ENCODE peak calls at places on chromosomes 7 and 10, in seven cellular contexts. T is ELR, E is vagina, P is T-helper 2 cell, M is psoas muscle, D is hypothalamus, X is cerebellar nuclear complex. W is an unnamed sample.

GRCh38 chr7:70334883-70335282 is 736.6 kb downstream of the AUTS2 start:
- DNase-seq in P (no peak), T (no peak), M (no peak), E (no peak), D (no peak), X (no peak), W (no peak)

GRCh38 chr7:85851571-85852193 is 664.8 kb upstream of the SEMA3D start:
- DNase-seq in D (no peak), X (no peak), E (no peak), M (no peak), P (no peak), T (peak; percentile 40), W (no peak)

GRCh38 chr10:94673614-94674321 is 9.8 kb upstream of the CYP2C18 start:
- DNase-seq in D (no peak), E (no peak), X (no peak), T (peak; percentile 27), M (no peak), P (no peak), W (no peak)

GRCh38 chr10:33653584-33654367 is 319.3 kb upstream of the NRP1 start:
- DNase-seq in D (no peak), E (no peak), X (no peak), T (peak; percentile 56), M (no peak), P (no peak), W (no peak)

GRCh38 chr7:103989200-103989784 is at the start of gene RELN:
- DNase-seq in P (no peak), M (no peak), X (no peak), D (no peak), E (no peak), T (peak; percentile 36), W (no peak)

GRCh38 chr7:43040461-43040860 is 72.0 kb upstream of the HECW1 start:
- DNase-seq in D (no peak), P (no peak), X (no peak), E (no peak), T (no peak), M (no peak), W (no peak)

GRCh38 chr7:43869898-43870240 is 552 bp upstream of the MRPS24 start:
- DNase-seq in E (no peak), P (no peak), M (peak; percentile 31), X (no peak), T (peak; percentile 99), D (no peak), W (no peak)

GRCh38 chr10:125115409-125115808 is 45.0 kb downstream of the CTBP2 start:
- DNase-seq in X (no peak), D (no peak), M (no peak), T (no peak), E (no peak), P (no peak), W (no peak)

GRCh38 chr7:7895004-7895650 is 73.5 kb upstream of the GLCCI1 start:
- DNase-seq in P (no peak), X (no peak), D (no peak), M (no peak), T (no peak), E (no peak), W (no peak)

GRCh38 chr7:671415-672042 is 55.0 kb upstream of the DNAAF5 start:
- DNase-seq in T (no peak), M (no peak), P (no peak), D (no peak), X (no peak), E (no peak), W (no peak)